ENCODE peak calls at places on chromosomes 5 and 9, in six cellular contexts. D is IMR-90, P is A549, U is stomach, V is HCT116, N is uterus. I is an unnamed sample.

GRCh38 chr9:2459756-2460155 is 161.8 kb upstream of the VLDLR start:
- DNase-seq in D (no peak), P (no peak), U (no peak), V (no peak), N (no peak), I (no peak)

GRCh38 chr9:124078641-124079040 is 67.1 kb downstream of the LHX2 start:
- DNase-seq in D (peak; percentile 48), P (peak; percentile 44), U (no peak), V (no peak), N (no peak), I (no peak)

GRCh38 chr9:74006935-74007334 is 490.2 kb upstream of the RORB start:
- DNase-seq in D (no peak), P (no peak), U (no peak), V (no peak), N (no peak), I (no peak)

GRCh38 chr5:126972062-126972895 is 58.1 kb downstream of the MARCHF3 start:
- DNase-seq in D (no peak), P (no peak), U (no peak), V (no peak), N (no peak), I (no peak)

GRCh38 chr5:91668261-91668660 is 285.1 kb upstream of the ARRDC3 start:
- DNase-seq in D (no peak), P (no peak), U (no peak), V (no peak), N (no peak), I (no peak)

GRCh38 chr9:37529111-37529510 is 43.4 kb downstream of the POLR1E start:
- DNase-seq in D (no peak), P (no peak), U (peak; percentile 45), V (no peak), N (no peak), I (no peak)

GRCh38 chr9:32627394-32627954 is 8.0 kb downstream of the TAF1L start:
- DNase-seq in D (no peak), P (peak; percentile 45), U (no peak), V (peak; percentile 43), N (no peak), I (no peak)

GRCh38 chr9:124202447-124202971 is 55.2 kb upstream of the NEK6 start:
- DNase-seq in D (peak; percentile 16), P (no peak), U (peak; percentile 46), V (no peak), N (no peak), I (peak; percentile 37)

GRCh38 chr9:77523891-77524290 is 124.2 kb downstream of the GNA14 start:
- DNase-seq in D (no peak), P (peak; percentile 36), U (no peak), V (no peak), N (peak; percentile 46), I (no peak)

GRCh38 chr9:137851516-137852217 is 25.9 kb upstream of the CACNA1B start:
- DNase-seq in D (no peak), P (no peak), U (no peak), V (no peak), N (no peak), I (no peak)

GRCh38 chr9:119020284-119020683 is 349.0 kb downstream of the BRINP1 start:
- DNase-seq in D (no peak), P (no peak), U (no peak), V (no peak), N (no peak), I (no peak)

GRCh38 chr5:34684281-34684979 is 28.3 kb downstream of the RAI14 start:
- DNase-seq in D (peak; percentile 59), P (peak; percentile 80), U (no peak), V (peak; percentile 24), N (no peak), I (no peak)

GRCh38 chr5:35861718-35862117 is 5.0 kb downstream of the IL7R start:
- DNase-seq in D (peak; percentile 65), P (no peak), U (no peak), V (no peak), N (no peak), I (no peak)

GRCh38 chr9:112050544-112051475 is 124.3 kb downstream of the SUSD1 start:
- DNase-seq in D (peak; percentile 97), P (peak; percentile 42), U (peak; percentile 57), V (no peak), N (peak; percentile 70), I (peak; percentile 77)

GRCh38 chr9:70080481-70081119 is 37.0 kb downstream of the MAMDC2 start:
- DNase-seq in D (peak; percentile 74), P (peak; percentile 19), U (no peak), V (no peak), N (no peak), I (peak; percentile 45)

GRCh38 chr9:135309763-135310125 is 169.8 kb upstream of the PPP1R26 start:
- DNase-seq in D (no peak), P (no peak), U (no peak), V (no peak), N (no peak), I (no peak)

GRCh38 chr9:79946718-79947117 is 375.0 kb downstream of the TLE4 start:
- DNase-seq in D (peak; percentile 32), P (no peak), U (peak; percentile 55), V (no peak), N (no peak), I (no peak)

GRCh38 chr9:118170032-118170955 is 466.1 kb downstream of the TLR4 start:
- DNase-seq in D (no peak), P (peak; percentile 63), U (no peak), V (no peak), N (no peak), I (peak; percentile 54)

GRCh38 chr5:53109041-53109435 is 519 bp downstream of the MOCS2 start:
- DNase-seq in D (no peak), P (peak; percentile 6), U (no peak), V (no peak), N (no peak), I (peak; percentile 25)

GRCh38 chr5:141608046-141608445 is 10.8 kb downstream of the DIAPH1 start:
- DNase-seq in D (no peak), P (no peak), U (no peak), V (no peak), N (no peak), I (no peak)

GRCh38 chr5:141605523-141606277 is 13.1 kb downstream of the DIAPH1 start:
- DNase-seq in D (no peak), P (no peak), U (peak; percentile 46), V (no peak), N (no peak), I (peak; percentile 32)

GRCh38 chr5:141608557-141608956 is 10.2 kb downstream of the DIAPH1 start:
- DNase-seq in D (no peak), P (peak; percentile 43), U (no peak), V (no peak), N (no peak), I (no peak)

GRCh38 chr5:141603912-141604311 is 14.9 kb downstream of the DIAPH1 start:
- DNase-seq in D (no peak), P (no peak), U (no peak), V (no peak), N (no peak), I (no peak)

DNA sequence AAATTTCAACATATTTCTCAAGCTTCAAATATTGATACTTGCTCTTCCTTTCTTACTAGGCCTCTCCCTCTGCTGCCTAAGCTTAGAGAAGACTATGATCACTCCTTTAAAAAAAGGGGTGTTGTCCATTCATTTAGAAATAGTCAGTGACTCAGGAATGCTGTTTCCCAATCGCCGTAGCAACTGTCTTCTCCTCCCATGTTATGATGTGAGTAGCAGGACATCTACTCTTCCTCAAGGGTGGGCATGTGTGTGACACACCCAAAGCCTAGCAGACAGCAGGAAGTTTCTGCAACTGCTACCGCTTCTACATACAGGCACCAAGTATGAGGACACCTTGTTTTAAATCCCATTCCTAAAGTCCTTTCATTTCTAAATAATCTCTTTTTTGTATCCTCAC is 14.5 kb downstream of the DIAPH1 start:
- DNase-seq in D (peak; percentile 94), P (peak; percentile 92), U (peak; percentile 34), V (peak; percentile 70), N (peak; percentile 65), I (peak; percentile 31)
- TF ChIP-seq POLR2A in D (no peak), P (no peak), U (no peak), V (no peak), N (no peak), I (no peak)

GRCh38 chr5:321233-321725 is at the start of gene AHRR:
- DNase-seq in D (peak; percentile 53), P (peak; percentile 57), U (peak; percentile 68), V (no peak), N (no peak), I (peak; percentile 60)
- TF ChIP-seq CTCF in D (peak; percentile 62), P (peak; percentile 68), U (no peak), V (peak; percentile 21), N (no peak), I (peak; percentile 20)

DNA sequence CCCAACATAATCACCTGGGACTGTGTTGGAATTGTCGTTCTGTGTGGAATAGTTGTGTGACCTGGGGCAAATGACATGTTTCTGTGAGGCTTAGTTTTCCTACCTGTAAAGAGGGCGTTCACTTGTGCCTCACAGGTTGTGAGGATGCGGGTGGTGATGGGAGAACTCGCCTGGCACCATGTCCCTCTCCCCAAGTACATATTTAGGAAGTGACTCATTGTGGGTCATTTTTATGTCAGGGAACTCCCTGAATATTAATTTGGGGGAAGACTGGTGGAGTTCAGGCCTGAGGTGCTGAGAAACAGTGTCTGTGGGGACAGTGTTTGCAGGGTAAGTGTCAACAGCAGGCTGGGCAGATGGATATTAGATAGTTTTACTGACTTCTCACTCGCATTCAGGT is 144.7 kb downstream of the KDM4C start:
- DNase-seq in D (peak; percentile 9), P (no peak), U (no peak), V (peak; percentile 34), N (no peak), I (no peak)
- TF ChIP-seq POLR2A in D (no peak), P (no peak), U (no peak), V (no peak), N (no peak), I (no peak)

DNA sequence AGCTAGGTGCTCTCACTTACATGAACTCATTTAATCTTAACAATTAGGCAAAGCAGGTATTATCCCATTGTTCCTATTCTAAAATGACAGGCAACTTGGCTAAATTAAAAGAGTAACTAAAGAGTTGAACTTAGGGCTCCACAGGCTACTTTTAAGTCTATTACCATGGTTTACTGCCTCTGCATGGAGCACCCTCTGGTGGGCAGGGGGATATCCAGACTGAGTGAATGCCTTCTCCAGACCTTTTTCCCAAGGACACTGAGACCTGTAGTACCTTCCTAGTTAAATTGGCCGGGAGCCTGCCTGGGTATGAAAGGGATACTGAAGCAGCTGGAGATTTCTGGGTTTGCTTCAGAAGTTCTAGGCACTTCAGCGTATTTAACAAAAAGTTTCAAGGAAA is 238.1 kb downstream of the ELAVL2 start:
- DNase-seq in D (no peak), P (no peak), U (no peak), V (no peak), N (no peak), I (no peak)
- TF ChIP-seq CTCF in D (no peak), P (no peak), U (no peak), V (no peak), N (no peak), I (no peak)